ENCODE peak calls at places on chromosome 21, in ten cellular contexts. N is adrenal gland; P is naive B cell; G is tibial nerve; E is NCI-H1694 treated with DMSO at 0.1 percent for 48 hours; C is stimulated activated CD4-positive, alpha-beta T cell treated with anti-CD3 and anti-CD28 coated beads, Interleukin-2, amount 100 ng/mL, for 24 hours; D is non-pigmented ciliary epithelial cell; W is T-helper 9 cell; K is GM06990; J is AG08395. H is an unnamed sample.

GRCh38 chr21:42562258-42562657 is 48.6 kb downstream of the SLC37A1 start:
- DNase-seq in N (no peak), E (no peak), D (no peak), K (no peak), G (no peak), P (no peak), C (no peak), W (no peak), J (no peak), H (no peak)

GRCh38 chr21:44785620-44786344 is 15.8 kb downstream of the UBE2G2 start:
- DNase-seq in N (no peak), W (no peak), C (no peak), P (no peak), D (no peak), K (no peak), G (no peak), J (no peak), E (no peak), H (no peak)

GRCh38 chr21:44946254-44947041 is 6.6 kb downstream of the SLX9 start:
- DNase-seq in G (no peak), K (peak), C (no peak), N (no peak), D (no peak), P (no peak), E (no peak), W (no peak), J (no peak), H (no peak)

GRCh38 chr21:24163539-24163938 is 1443.7 kb downstream of the MRPL39 start:
- DNase-seq in G (no peak), K (no peak), E (no peak), D (no peak), C (no peak), N (no peak), P (no peak), W (no peak), J (no peak), H (no peak)

GRCh38 chr21:39048064-39048463 is 135.2 kb downstream of the PSMG1 start:
- DNase-seq in J (no peak), N (no peak), E (no peak), K (no peak), W (no peak), D (no peak), C (no peak), G (no peak), P (no peak), H (no peak)

GRCh38 chr21:42639646-42640152 is 13.7 kb upstream of the PDE9A start:
- DNase-seq in J (no peak), N (no peak), P (no peak), G (no peak), D (no peak), E (no peak), C (no peak), W (no peak), K (no peak), H (no peak)

GRCh38 chr21:42347601-42348327 is 3.0 kb downstream of the TFF2 start:
- DNase-seq in P (no peak), W (no peak), K (no peak), G (no peak), N (no peak), C (no peak), D (no peak), E (no peak), J (no peak), H (no peak)

GRCh38 chr21:27636671-27637070 is 669.8 kb upstream of the ADAMTS5 start:
- DNase-seq in W (no peak), N (no peak), C (no peak), J (no peak), K (no peak), G (no peak), P (no peak), E (no peak), D (no peak), H (no peak)

GRCh38 chr21:45580181-45580575 is 37.9 kb upstream of the SLC19A1 start:
- DNase-seq in C (no peak), P (no peak), W (no peak), K (no peak), D (no peak), J (no peak), N (peak), G (no peak), E (no peak), H (no peak)

GRCh38 chr21:40386301-40386911 is 460.6 kb downstream of the DSCAM start:
- DNase-seq in G (peak), E (no peak), J (peak), W (no peak), K (no peak), P (no peak), N (peak), C (peak), D (no peak), H (no peak)

GRCh38 chr21:45551316-45551715 is 9.1 kb upstream of the SLC19A1 start:
- DNase-seq in J (peak), D (peak), K (no peak), W (no peak), E (no peak), P (no peak), N (no peak), C (peak), G (no peak), H (no peak)

GRCh38 chr21:14259669-14260458 is 43.9 kb downstream of the RBM11 start:
- DNase-seq in N (no peak), E (peak), J (peak), G (no peak), C (no peak), K (no peak), W (no peak), P (peak), D (peak), H (no peak)

GRCh38 chr21:44710756-44711326 is 531 bp downstream of the TSPEAR start:
- DNase-seq in E (no peak), W (no peak), G (no peak), P (no peak), D (no peak), N (peak), K (no peak), J (no peak), C (no peak), H (no peak)

GRCh38 chr21:41615613-41616012 is 107.7 kb upstream of the TMPRSS2 start:
- DNase-seq in D (peak), J (peak), P (no peak), G (no peak), E (no peak), W (no peak), K (no peak), N (no peak), C (no peak), H (no peak)

GRCh38 chr21:27035791-27036190 is 68.9 kb upstream of the ADAMTS5 start:
- DNase-seq in C (no peak), N (no peak), D (no peak), G (no peak), W (no peak), J (no peak), P (no peak), K (no peak), E (peak), H (no peak)

GRCh38 chr21:45454924-45455315 is 50.0 kb downstream of the COL18A1 start:
- DNase-seq in K (no peak), D (no peak), G (no peak), E (no peak), J (peak), N (no peak), P (no peak), C (no peak), W (no peak), H (no peak)

GRCh38 chr21:45544449-45545235 is 2.4 kb upstream of the SLC19A1 start:
- DNase-seq in J (no peak), E (no peak), K (no peak), N (peak), P (no peak), C (no peak), W (no peak), G (no peak), D (no peak), H (no peak)

GRCh38 chr21:16634522-16634914 is 878.3 kb upstream of the CXADR start:
- DNase-seq in C (no peak), G (no peak), J (no peak), K (no peak), W (no peak), N (no peak), D (no peak), P (no peak), E (no peak), H (no peak)

GRCh38 chr21:34878501-34878900 is 170.6 kb downstream of the RUNX1 start:
- DNase-seq in D (no peak), K (no peak), J (no peak), G (no peak), P (no peak), W (no peak), C (no peak), E (no peak), N (no peak), H (no peak)

GRCh38 chr21:15514073-15514946 is 215.5 kb upstream of the USP25 start:
- DNase-seq in N (no peak), K (peak), D (no peak), P (peak), E (no peak), J (no peak), C (peak), W (peak), G (no peak), H (no peak)

GRCh38 chr21:39452965-39453332 is 1.2 kb downstream of the SH3BGR start:
- DNase-seq in E (no peak), W (no peak), C (no peak), G (no peak), K (no peak), N (no peak), J (no peak), P (no peak), D (no peak), H (no peak)

GRCh38 chr21:28283652-28284490 is 708.8 kb downstream of the LTN1 start:
- DNase-seq in P (no peak), G (no peak), K (no peak), C (no peak), E (no peak), D (peak), N (no peak), W (no peak), J (peak), H (no peak)

GRCh38 chr21:46420241-46421190 is 38.2 kb upstream of the DIP2A start:
- DNase-seq in G (no peak), W (no peak), P (no peak), N (no peak), C (no peak), E (no peak), D (no peak), K (no peak), J (no peak), H (no peak)

GRCh38 chr21:46626536-46627302 is 8.8 kb upstream of the PRMT2 start:
- DNase-seq in E (no peak), G (no peak), N (no peak), D (no peak), J (no peak), P (no peak), K (no peak), C (no peak), W (no peak), H (no peak)

GRCh38 chr21:35578831-35579470 is 481.4 kb downstream of the SETD4 start:
- DNase-seq in J (no peak), E (no peak), C (peak), K (no peak), N (no peak), P (no peak), D (no peak), W (no peak), G (no peak), H (no peak)

GRCh38 chr21:40768056-40768455 is 78.9 kb downstream of the DSCAM start:
- DNase-seq in W (no peak), K (no peak), G (no peak), E (peak), C (no peak), J (no peak), N (no peak), P (no peak), D (no peak), H (no peak)

GRCh38 chr21:21366277-21366676 is 368.1 kb downstream of the NCAM2 start:
- DNase-seq in K (no peak), P (no peak), J (no peak), W (no peak), N (no peak), C (no peak), D (no peak), G (no peak), E (no peak), H (no peak)

GRCh38 chr21:35622612-35623011 is 437.7 kb downstream of the SETD4 start:
- DNase-seq in J (no peak), E (no peak), C (no peak), K (no peak), N (no peak), G (no peak), D (no peak), P (no peak), W (no peak), H (no peak)

GRCh38 chr21:15061284-15061683 is 3.5 kb downstream of the NRIP1 start:
- DNase-seq in G (no peak), D (no peak), N (no peak), J (no peak), P (no peak), C (no peak), E (no peak), K (no peak), W (no peak), H (no peak)

GRCh38 chr21:41183575-41183974 is 15.6 kb downstream of the BACE2 start:
- DNase-seq in P (no peak), N (no peak), E (no peak), G (no peak), K (no peak), J (no peak), C (no peak), D (no peak), W (no peak), H (no peak)

GRCh38 chr21:39681845-39682244 is 63.1 kb upstream of the IGSF5 start:
- DNase-seq in E (no peak), D (peak), G (no peak), J (peak), K (no peak), C (no peak), P (no peak), W (no peak), N (no peak), H (no peak)

GRCh38 chr21:23952269-23952668 is 1655.0 kb downstream of the MRPL39 start:
- DNase-seq in D (no peak), J (no peak), N (no peak), K (no peak), P (no peak), G (no peak), E (no peak), W (no peak), C (no peak), H (no peak)

GRCh38 chr21:26280715-26281310 is 110.2 kb upstream of the APP start:
- DNase-seq in N (no peak), W (no peak), G (no peak), C (no peak), D (no peak), P (no peak), K (no peak), E (peak), J (peak), H (no peak)

GRCh38 chr21:36741506-36741905 is 42.6 kb downstream of the SIM2 start:
- DNase-seq in N (no peak), J (no peak), G (no peak), E (no peak), K (no peak), C (no peak), W (no peak), D (no peak), P (no peak), H (no peak)

GRCh38 chr21:39137248-39138186 is 45.7 kb downstream of the PSMG1 start:
- DNase-seq in N (no peak), P (no peak), G (no peak), J (peak), E (no peak), D (no peak), K (no peak), C (no peak), W (no peak), H (no peak)

GRCh38 chr21:26115346-26115745 is 55.2 kb downstream of the APP start:
- DNase-seq in P (no peak), K (no peak), G (no peak), N (no peak), E (peak), J (no peak), W (no peak), D (no peak), C (no peak), H (no peak)

GRCh38 chr21:45283019-45283610 is 4.6 kb downstream of the POFUT2 start:
- DNase-seq in C (no peak), E (no peak), K (no peak), W (no peak), P (no peak), N (no peak), G (no peak), D (no peak), J (no peak), H (no peak)

H was measured in HS-27A.